ENCODE peak calls at places on chromosomes 4 and X, in seven cellular contexts. A is sigmoid colon; S is effector memory CD4-positive, alpha-beta T cell; D is testis; W is HepG2; C is mesendoderm; L is GM12878. I is an unnamed sample.

GRCh38 chrX:153486163-153486562 is 8.6 kb upstream of the BGN start:
- DNase-seq in D (no peak), C (no peak), S (no peak), L (no peak), W (no peak), A (no peak), I (no peak)

GRCh38 chr4:139735381-139736256 is 70.0 kb downstream of the MGST2 start:
- DNase-seq in A (peak; percentile 74), W (no peak), D (peak; percentile 43), S (no peak), L (no peak), C (peak; percentile 71), I (no peak)

GRCh38 chrX:81412428-81412827 is 210.5 kb downstream of the SH3BGRL start:
- DNase-seq in D (no peak), S (no peak), L (no peak), A (no peak), C (peak; percentile 14), W (no peak), I (no peak)

GRCh38 chrX:99353412-99353811 is 1056.7 kb downstream of the PCDH19 start:
- DNase-seq in L (no peak), D (no peak), W (peak; percentile 45), C (no peak), S (no peak), A (no peak), I (no peak)

GRCh38 chr4:133287396-133287795 is 138.3 kb downstream of the PCDH10 start:
- DNase-seq in S (no peak), L (no peak), W (no peak), A (no peak), D (no peak), C (peak; percentile 77), I (no peak)

GRCh38 chr4:69894706-69895105 is 34.8 kb upstream of the SULT1E1 start:
- DNase-seq in L (no peak), A (no peak), C (no peak), W (no peak), S (no peak), D (no peak), I (no peak)

GRCh38 chr4:144343143-144343755 is 202.7 kb upstream of the GYPA start:
- DNase-seq in S (no peak), W (no peak), A (no peak), C (no peak), L (no peak), D (no peak), I (no peak)

GRCh38 chr4:137651128-137651527 is 118.8 kb upstream of the PCDH18 start:
- DNase-seq in L (no peak), S (no peak), W (no peak), C (no peak), A (no peak), D (no peak), I (no peak)

GRCh38 chr4:185318679-185319078 is 77.0 kb downstream of the LRP2BP start:
- DNase-seq in C (peak; percentile 96), S (no peak), L (no peak), D (no peak), A (no peak), W (peak; percentile 81), I (no peak)

GRCh38 chrX:84240848-84241565 is 53.0 kb upstream of the RPS6KA6 start:
- DNase-seq in S (no peak), C (no peak), L (no peak), A (no peak), W (no peak), D (no peak), I (no peak)

GRCh38 chrX:112513154-112513553 is 166.6 kb downstream of the LHFPL1 start:
- DNase-seq in L (no peak), C (peak; percentile 75), A (no peak), S (no peak), D (no peak), W (no peak), I (no peak)

GRCh38 chr4:124945422-124945821 is 232.9 kb upstream of the ANKRD50 start:
- DNase-seq in W (no peak), C (no peak), A (no peak), D (no peak), L (no peak), S (no peak), I (no peak)

GRCh38 chrX:105635794-105636193 is 186.5 kb upstream of the NRK start:
- DNase-seq in W (no peak), S (no peak), D (no peak), C (peak; percentile 11), L (no peak), A (no peak), I (no peak)

GRCh38 chrX:12751887-12752286 is 39.3 kb upstream of the PRPS2 start:
- DNase-seq in L (no peak), S (no peak), C (no peak), D (no peak), A (no peak), W (no peak), I (no peak)

GRCh38 chr4:23747131-23747752 is 142.6 kb downstream of the PPARGC1A start:
- DNase-seq in A (no peak), L (no peak), D (no peak), C (no peak), S (no peak), W (no peak), I (no peak)

GRCh38 chrX:140860718-140861117 is 141.7 kb upstream of the SPANXB1 start:
- DNase-seq in S (no peak), A (no peak), C (no peak), L (no peak), W (no peak), D (no peak), I (no peak)

GRCh38 chr4:94489075-94489474 is 37.3 kb downstream of the PDLIM5 start:
- DNase-seq in L (no peak), D (no peak), W (no peak), A (no peak), S (no peak), C (no peak), I (no peak)

GRCh38 chr4:94486372-94486801 is 34.6 kb downstream of the PDLIM5 start:
- DNase-seq in D (no peak), C (no peak), W (no peak), L (no peak), A (no peak), S (no peak), I (no peak)

GRCh38 chr4:94490437-94490836 is 38.7 kb downstream of the PDLIM5 start:
- DNase-seq in W (no peak), L (no peak), D (no peak), C (no peak), A (no peak), S (no peak), I (no peak)

GRCh38 chr4:94488667-94489066 is 36.9 kb downstream of the PDLIM5 start:
- DNase-seq in W (no peak), D (no peak), C (no peak), S (no peak), L (no peak), A (no peak), I (no peak)

GRCh38 chr4:94491322-94491721 is 39.6 kb downstream of the PDLIM5 start:
- DNase-seq in D (no peak), W (no peak), C (no peak), A (no peak), S (no peak), L (no peak), I (no peak)
- H3K4me1 ChIP-seq in D (no peaks in the 10 kb centered on the region), W (no peaks in the 10 kb centered on the region), C (no peaks in the 10 kb centered on the region), A (peaks cover 38% of the 10 kb centered on the region), S (no peaks in the 10 kb centered on the region), L (no peaks in the 10 kb centered on the region), I (no peaks in the 10 kb centered on the region)

GRCh38 chr4:26380740-26381139 is 59.9 kb downstream of the RBPJ start:
- DNase-seq in C (no peak), A (no peak), D (no peak), L (no peak), S (no peak), W (no peak), I (no peak)

GRCh38 chr4:26384380-26385057 is 63.7 kb downstream of the RBPJ start:
- DNase-seq in D (no peak), S (no peak), C (no peak), L (no peak), W (no peak), A (no peak), I (no peak)

GRCh38 chr4:26388671-26389070 is 67.9 kb downstream of the RBPJ start:
- DNase-seq in L (no peak), D (no peak), A (no peak), S (no peak), W (no peak), C (no peak), I (no peak)

GRCh38 chr4:26379837-26380236 is 59.0 kb downstream of the RBPJ start:
- DNase-seq in C (no peak), D (no peak), A (no peak), S (no peak), W (no peak), L (no peak), I (no peak)

GRCh38 chr4:26385690-26386089 is 64.9 kb downstream of the RBPJ start:
- DNase-seq in D (no peak), W (no peak), C (no peak), L (no peak), S (no peak), A (no peak), I (no peak)
- H3K4me1 ChIP-seq in D (no peaks in the 10 kb centered on the region), W (no peaks in the 10 kb centered on the region), C (no peaks in the 10 kb centered on the region), L (peaks cover 8% of the 10 kb centered on the region), S (no peaks in the 10 kb centered on the region), A (peaks cover 17% of the 10 kb centered on the region), I (peaks cover 3% of the 10 kb centered on the region)

DNA sequence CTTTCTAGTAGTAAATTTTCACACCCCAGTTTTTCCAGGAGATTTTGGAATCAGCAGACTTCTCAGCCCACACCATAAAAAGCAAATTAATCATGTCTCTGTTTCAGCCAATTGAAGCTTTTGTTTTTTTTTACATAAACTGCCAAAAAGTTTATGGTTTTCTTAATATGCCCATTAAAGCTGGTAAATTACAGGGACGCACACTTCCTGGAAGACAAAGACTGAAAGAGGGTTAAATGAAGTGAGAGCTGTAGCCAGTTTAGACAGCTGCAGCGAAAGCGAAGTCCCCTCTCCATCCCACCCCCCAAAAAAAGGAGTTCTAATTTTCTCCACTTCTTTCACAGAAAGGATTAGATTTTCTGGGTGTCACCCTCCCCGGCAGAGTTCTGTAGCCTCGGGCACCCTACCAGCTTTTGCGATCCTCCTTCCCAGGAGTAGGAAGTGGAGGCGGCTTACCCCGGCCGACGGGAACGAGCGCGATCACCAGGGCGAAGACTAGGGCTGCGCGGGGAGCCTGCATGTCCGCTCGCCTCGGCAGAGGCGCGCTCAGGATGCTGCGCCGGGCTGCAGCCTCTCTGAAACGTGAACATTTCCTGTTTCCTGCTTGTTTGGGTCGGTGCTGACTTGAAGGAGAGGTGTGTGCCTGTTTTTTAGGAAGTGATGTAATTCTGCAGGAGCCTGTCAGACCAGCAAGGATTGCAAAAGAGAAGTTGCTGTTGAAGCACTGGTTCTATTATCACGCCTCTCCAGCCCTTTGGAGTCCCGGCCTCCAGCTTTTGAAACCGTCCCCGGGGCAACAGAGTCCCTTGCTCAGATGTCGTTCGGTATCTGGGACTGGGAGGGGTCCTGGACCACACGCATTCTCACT is at the start of gene TMEM154:
- DNase-seq in D (peak; percentile 42), C (peak; percentile 97), S (peak; percentile 52), L (no peak), W (no peak), A (peak; percentile 72), I (peak; percentile 85)
- H3K4me1 ChIP-seq in D (no peaks in the 10 kb centered on the region), C (peaks cover 23% of the 10 kb centered on the region), S (peaks cover 8% of the 10 kb centered on the region), L (peaks cover 41% of the 10 kb centered on the region), W (peaks cover 9% of the 10 kb centered on the region), A (peaks cover 14% of the 10 kb centered on the region), I (peaks cover 22% of the 10 kb centered on the region)

DNA sequence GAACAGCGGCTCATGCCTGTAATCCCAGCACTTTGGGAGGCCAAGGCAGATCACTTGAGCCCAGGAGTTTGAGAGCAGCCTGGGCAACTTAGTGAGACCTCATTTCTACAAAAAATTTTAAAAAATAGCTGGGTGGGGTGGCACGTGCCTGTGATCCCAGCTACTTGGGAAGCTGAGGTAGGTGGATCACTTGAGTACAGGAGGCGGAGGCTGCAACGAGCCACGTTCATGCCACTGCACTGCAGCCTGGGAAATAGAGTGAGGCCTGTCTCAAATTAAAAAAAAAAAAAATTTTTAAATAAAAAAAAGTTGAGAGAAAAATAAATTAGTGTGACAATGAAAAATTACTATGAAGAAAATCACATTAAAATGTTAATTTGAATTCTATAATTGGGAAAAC is 10.5 kb downstream of the VEGFC start:
- DNase-seq in C (no peak), D (no peak), L (no peak), W (no peak), A (no peak), S (no peak), I (no peak)
- H3K4me1 ChIP-seq in C (no peaks in the 10 kb centered on the region), D (no peaks in the 10 kb centered on the region), L (no peaks in the 10 kb centered on the region), W (no peaks in the 10 kb centered on the region), A (no peaks in the 10 kb centered on the region), S (no peaks in the 10 kb centered on the region), I (no peaks in the 10 kb centered on the region)

I was measured in naive thymus-derived CD4-positive, alpha-beta T cell.